ENCODE peak calls at places on chromosomes 13 and 19, in eight cellular contexts. B is uterus; M is hepatic stellate cell; T is GOT3; A is activated T-cell treated with anti-CD3 and anti-CD28 coated beads, Interleukin-2, amount 50 U/mL, for 72 hours; V is stimulated activated CD4-positive, alpha-beta T cell treated with anti-CD3 and anti-CD28 coated beads, Interleukin-4, amount 100 ng/mL, for 24 hours; Z is activated CD4-positive, CD25-positive, alpha-beta regulatory T cell treated with anti-CD3 and anti-CD28 coated beads, Interleukin-2, amount 50 U/mL, for 16 hours; P is T-helper 9 cell. I is an unnamed sample.

GRCh38 chr19:35065574-35065973 is 24.1 kb downstream of the HPN start:
- DNase-seq in V (no peak), P (no peak), T (no peak), B (no peak), M (no peak), Z (no peak), A (no peak), I (no peak)

GRCh38 chr13:91166714-91167511 is 180.6 kb upstream of the MIR17HG start:
- DNase-seq in P (no peak), A (no peak), M (no peak), T (no peak), V (no peak), B (no peak), Z (no peak), I (no peak)

GRCh38 chr19:9958451-9958850 is 22.1 kb upstream of the OLFM2 start:
- DNase-seq in V (no peak), A (no peak), B (no peak), M (peak), Z (no peak), P (no peak), T (peak), I (no peak)

GRCh38 chr19:32800757-32801156 is 68.8 kb downstream of the SLC7A9 start:
- DNase-seq in V (no peak), B (no peak), A (no peak), M (no peak), T (no peak), P (no peak), Z (no peak), I (no peak)

GRCh38 chr19:49403404-49404187 is 15.5 kb downstream of the KASH5 start:
- DNase-seq in A (no peak), V (no peak), Z (no peak), M (no peak), T (no peak), P (no peak), B (no peak), I (no peak)

GRCh38 chr13:68160466-68160865 is 930.3 kb upstream of the PCDH9 start:
- DNase-seq in A (no peak), Z (no peak), B (no peak), V (no peak), T (no peak), P (no peak), M (no peak), I (no peak)

GRCh38 chr19:47437500-47437899 is 18.2 kb upstream of the MEIS3 start:
- DNase-seq in T (no peak), Z (no peak), A (no peak), M (no peak), P (no peak), V (no peak), B (no peak), I (no peak)

GRCh38 chr19:10885241-10886169 is 14.2 kb downstream of the CARM1 start:
- DNase-seq in A (no peak), M (no peak), V (no peak), T (no peak), P (no peak), B (no peak), Z (no peak), I (no peak)

GRCh38 chr19:34661357-34661756 is 15.6 kb downstream of the SCGB2B2 start:
- DNase-seq in V (no peak), B (no peak), T (no peak), Z (no peak), A (no peak), M (no peak), P (no peak), I (no peak)

GRCh38 chr19:18612051-18612771 is 459 bp upstream of the TMEM59L start:
- DNase-seq in M (no peak), P (no peak), B (no peak), V (no peak), Z (no peak), A (no peak), T (no peak), I (no peak)

GRCh38 chr19:4807188-4807587 is 15.7 kb downstream of the FEM1A start:
- DNase-seq in M (no peak), V (no peak), B (no peak), Z (no peak), T (no peak), A (no peak), P (no peak), I (no peak)

GRCh38 chr13:24512208-24513068 is at the start of gene PARP4:
- DNase-seq in V (peak), P (peak), M (peak), T (peak), Z (peak), A (peak), B (peak), I (peak)

GRCh38 chr13:112756511-112756966 is 66.7 kb downstream of the ATP11A start:
- DNase-seq in M (no peak), T (no peak), B (no peak), P (no peak), V (no peak), A (no peak), Z (no peak), I (no peak)

GRCh38 chr19:33285441-33285927 is 16.9 kb downstream of the CEBPA start:
- DNase-seq in P (no peak), M (no peak), B (no peak), V (no peak), Z (no peak), T (no peak), A (no peak), I (no peak)

GRCh38 chr19:42850981-42851717 is 28.4 kb downstream of the PSG1 start:
- DNase-seq in V (no peak), A (no peak), P (no peak), Z (no peak), T (peak), B (no peak), M (peak), I (no peak)

GRCh38 chr19:43651758-43652545 is 12.3 kb upstream of the CADM4 start:
- DNase-seq in M (peak), B (peak), A (peak), V (peak), T (no peak), Z (peak), P (no peak), I (no peak)

GRCh38 chr13:91375119-91375729 is 23.2 kb upstream of the GPC5 start:
- DNase-seq in B (no peak), Z (no peak), M (no peak), A (no peak), T (no peak), V (no peak), P (no peak), I (no peak)

GRCh38 chr13:72545030-72545719 is 182.3 kb downstream of the MZT1 start:
- DNase-seq in P (no peak), B (no peak), M (no peak), V (no peak), T (no peak), A (no peak), Z (no peak), I (no peak)

GRCh38 chr19:45523642-45524256 is 16.5 kb downstream of the VASP start:
- DNase-seq in P (peak), B (peak), T (peak), A (peak), V (peak), Z (peak), M (peak), I (peak)

GRCh38 chr13:40170982-40171381 is 495.5 kb downstream of the FOXO1 start:
- DNase-seq in P (no peak), T (no peak), B (no peak), V (peak), M (no peak), A (peak), Z (no peak), I (no peak)

GRCh38 chr13:30323524-30323923 is 16.2 kb upstream of the KATNAL1 start:
- DNase-seq in B (no peak), T (no peak), P (no peak), A (no peak), V (no peak), Z (no peak), M (no peak), I (no peak)

GRCh38 chr19:33510728-33511255 is 10.8 kb downstream of the PEPD start:
- DNase-seq in T (no peak), A (no peak), P (no peak), M (no peak), V (no peak), Z (no peak), B (no peak), I (no peak)

GRCh38 chr13:112348642-112349345 is 27.4 kb upstream of the SPACA7 start:
- DNase-seq in A (no peak), Z (no peak), P (no peak), B (no peak), M (no peak), T (no peak), V (no peak), I (no peak)

GRCh38 chr19:38565686-38566105 is 52.1 kb downstream of the MAP4K1 start:
- DNase-seq in V (no peak), M (no peak), Z (no peak), B (no peak), P (no peak), A (no peak), T (no peak), I (no peak)